ENCODE peak calls at places on chromosome 19, in four cellular contexts. Y is CD8-positive, alpha-beta memory T cell; B is NCI-H146; E is NCI-H2029 treated with DMSO at 0.1 percent for 48 hours. T is an unnamed sample.

GRCh38 chr19:41128692-41129091 is 14.5 kb downstream of the CYP2F1 start:
- DNase-seq in E (no peak), B (no peak), Y (no peak), T (no peak)

GRCh38 chr19:52007436-52007804 is 591 bp downstream of the ZNF615 start:
- DNase-seq in Y (no peak), B (peak), E (no peak), T (no peak)

GRCh38 chr19:53600217-53600616 is 31.6 kb upstream of the DPRX start:
- DNase-seq in E (no peak), Y (no peak), B (no peak), T (no peak)

GRCh38 chr19:31348416-31349159 is 648 bp downstream of the TSHZ3 start:
- DNase-seq in B (no peak), E (no peak), Y (no peak), T (no peak)

GRCh38 chr19:13277104-13277809 is 127.0 kb downstream of the IER2 start:
- DNase-seq in Y (peak), E (peak), B (peak), T (peak)

GRCh38 chr19:10104665-10105221 is 1.4 kb upstream of the PPAN start:
- DNase-seq in B (no peak), E (no peak), Y (peak), T (no peak)

GRCh38 chr19:5025027-5025426 is 56.1 kb downstream of the KDM4B start:
- DNase-seq in E (no peak), B (no peak), Y (no peak), T (no peak)

GRCh38 chr19:11887618-11888531 is at the start of gene ZNF69:
- DNase-seq in B (peak), Y (peak), E (peak), T (peak)

GRCh38 chr19:3509566-3509989 is 3.5 kb downstream of the FZR1 start:
- DNase-seq in E (no peak), Y (no peak), B (no peak), T (no peak)

GRCh38 chr19:34474233-34474989 is 7.1 kb upstream of the WTIP start:
- DNase-seq in B (no peak), E (peak), Y (no peak), T (no peak)

GRCh38 chr19:42290523-42291436 is 11.2 kb upstream of the PRR19 start:
- DNase-seq in E (no peak), Y (peak), B (no peak), T (no peak)

GRCh38 chr19:6424190-6424938 is at the start of gene KHSRP:
- DNase-seq in B (peak), Y (peak), E (no peak), T (no peak)

GRCh38 chr19:46924874-46925547 is 64.2 kb downstream of the ARHGAP35 start:
- DNase-seq in E (no peak), Y (no peak), B (no peak), T (no peak)

GRCh38 chr19:2171349-2172145 is 7.8 kb downstream of the DOT1L start:
- DNase-seq in E (no peak), B (peak), Y (peak), T (no peak)

GRCh38 chr19:16249826-16250434 is 52.2 kb downstream of the AP1M1 start:
- DNase-seq in Y (no peak), E (no peak), B (no peak), T (no peak)

GRCh38 chr19:18309525-18310064 is 13.3 kb downstream of the LSM4 start:
- DNase-seq in B (no peak), E (no peak), Y (no peak), T (no peak)

GRCh38 chr19:18304496-18305312 is 18.2 kb downstream of the LSM4 start:
- DNase-seq in E (no peak), B (no peak), Y (peak), T (peak)

GRCh38 chr19:13207237-13208130 is 57.3 kb downstream of the IER2 start:
- DNase-seq in B (no peak), Y (no peak), E (no peak), T (no peak)

GRCh38 chr19:43496960-43497359 is 7.6 kb downstream of the PHLDB3 start:
- DNase-seq in E (no peak), Y (no peak), B (no peak), T (no peak)

GRCh38 chr19:23882493-23882892 is 32.2 kb upstream of the ZNF726 start:
- DNase-seq in B (peak), E (no peak), Y (no peak), T (no peak)

GRCh38 chr19:35168261-35168660 is 13.7 kb downstream of the FXYD5 start:
- DNase-seq in B (no peak), E (peak), Y (no peak), T (no peak)

GRCh38 chr19:57363734-57364181 is 407 bp downstream of the TRAPPC2B start:
- DNase-seq in B (peak), Y (no peak), E (no peak), T (no peak)

GRCh38 chr19:41325947-41326706 is 16.2 kb downstream of the CCDC97 start:
- DNase-seq in E (no peak), Y (no peak), B (peak), T (no peak)

GRCh38 chr19:50003810-50004419 is 21.3 kb downstream of the VRK3 start:
- DNase-seq in E (no peak), B (no peak), Y (no peak), T (peak)

GRCh38 chr19:40719414-40719894 is 2.5 kb downstream of the ITPKC start:
- DNase-seq in B (no peak), Y (no peak), E (no peak), T (peak)

GRCh38 chr19:10416380-10417257 is 3.7 kb upstream of the PDE4A start:
- DNase-seq in B (peak), Y (peak), E (peak), T (peak)

T was measured in gastrocnemius medialis.